ENCODE peak calls at places on chromosomes 3 and 15, in eight cellular contexts. N is fibroblast of lung, H is RWPE2, U is mucosa of descending colon, Y is H7, K is ovary, F is neural progenitor cell, E is adipocyte. V is an unnamed sample.

GRCh38 chr3:71987089-71987735 is 202.3 kb upstream of the PROK2 start:
- DNase-seq in N (peak), H (no peak), E (peak), Y (no peak), K (no peak), F (no peak), U (no peak), V (no peak)

GRCh38 chr3:177352424-177352823 is 155.1 kb upstream of the TBL1XR1 start:
- DNase-seq in K (no peak), N (no peak), E (no peak), Y (no peak), F (no peak), U (no peak), H (no peak), V (no peak)

GRCh38 chr15:78676424-78677110 is 35.6 kb upstream of the CHRNB4 start:
- DNase-seq in F (no peak), U (no peak), N (no peak), K (no peak), Y (peak), H (peak), E (no peak), V (no peak)

GRCh38 chr3:31064021-31064420 is 169.6 kb upstream of the GADL1 start:
- DNase-seq in F (no peak), E (peak), K (no peak), N (peak), H (no peak), Y (no peak), U (no peak), V (no peak)

GRCh38 chr3:49462222-49462621 is 7.8 kb upstream of the DAG1 start:
- DNase-seq in H (no peak), Y (peak), K (no peak), F (no peak), E (peak), N (peak), U (no peak), V (no peak)

GRCh38 chr3:98556164-98557130 is 24.7 kb downstream of the GPR15 start:
- DNase-seq in Y (no peak), F (no peak), K (no peak), H (no peak), U (no peak), N (peak), E (no peak), V (no peak)

GRCh38 chr15:45134682-45135604 is 5.1 kb downstream of the DUOX1 start:
- DNase-seq in U (peak), Y (peak), E (no peak), H (peak), K (no peak), F (peak), N (no peak), V (no peak)

GRCh38 chr3:14440531-14441239 is 38.3 kb downstream of the SLC6A6 start:
- DNase-seq in H (no peak), K (no peak), U (no peak), Y (peak), E (peak), F (peak), N (peak), V (no peak)

GRCh38 chr3:45055032-45055410 is 28.9 kb downstream of the CLEC3B start:
- DNase-seq in U (no peak), F (no peak), K (no peak), N (peak), E (peak), Y (no peak), H (no peak), V (no peak)

GRCh38 chr15:31390029-31390428 is 63.4 kb downstream of the KLF13 start:
- DNase-seq in F (no peak), Y (peak), H (no peak), K (no peak), E (no peak), N (no peak), U (no peak), V (no peak)

GRCh38 chr15:44738340-44738984 is 2.1 kb downstream of the TRIM69 start:
- DNase-seq in H (no peak), U (no peak), F (peak), Y (peak), K (no peak), N (peak), E (peak), V (no peak)

GRCh38 chr15:83565133-83565532 is 88.8 kb upstream of the ADAMTSL3 start:
- DNase-seq in E (no peak), U (no peak), F (no peak), H (no peak), Y (no peak), K (no peak), N (no peak), V (no peak)
- H3K4me3 ChIP-seq in E (no peak), U (no peak), F (no peak), H (no peak), Y (no peak), K (no peak), N (no peak), V (no peak)

DNA sequence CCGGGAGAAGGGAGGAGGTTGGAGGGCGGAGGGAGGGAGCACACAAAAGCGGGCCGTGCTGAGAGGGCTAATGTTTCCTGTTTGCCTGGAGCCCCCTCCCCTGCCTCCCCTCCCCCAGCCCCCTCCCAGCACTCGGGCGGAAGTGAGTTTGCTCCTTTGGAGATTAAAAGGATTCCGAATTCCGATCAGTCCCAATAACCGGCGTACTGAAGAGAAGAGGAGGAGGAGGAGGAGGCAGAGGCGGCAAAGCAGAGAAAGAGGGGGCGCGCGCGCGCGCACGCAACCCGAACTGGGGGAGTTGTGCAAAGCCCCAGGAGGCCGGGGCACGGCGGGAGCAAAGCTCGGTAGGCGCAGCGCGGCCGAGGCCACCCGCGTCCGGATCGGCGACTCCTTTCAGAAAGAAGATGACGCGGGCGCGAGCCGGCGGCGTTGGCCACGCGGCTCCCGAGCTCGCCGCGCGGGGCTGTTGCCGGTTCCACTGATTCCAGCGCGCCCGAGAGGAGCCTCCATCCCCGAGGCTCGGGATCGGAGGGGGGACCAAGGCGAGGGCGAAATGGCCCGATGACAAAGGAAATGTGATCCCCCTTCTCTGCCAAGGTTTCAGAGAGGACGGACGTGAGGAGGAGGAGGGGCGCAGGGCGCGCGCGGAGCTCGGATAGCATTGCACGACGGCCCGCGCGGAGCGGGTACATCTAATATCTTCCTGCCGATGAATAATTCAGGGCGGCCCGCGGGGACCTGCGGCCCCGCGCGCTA is 1.2 kb upstream of the TRIM71 start:
- DNase-seq in H (no peak), E (peak), N (peak), F (peak), U (no peak), Y (peak), K (no peak), V (no peak)
- H3K4me3 ChIP-seq in H (no peak), E (peak), N (peak), F (peak), U (no peak), Y (peak), K (no peak), V (peak)

GRCh38 chr3:32078864-32079263 is 27.6 kb upstream of the GPD1L start:
- DNase-seq in E (no peak), N (no peak), F (no peak), U (no peak), K (no peak), Y (no peak), H (no peak), V (no peak)

GRCh38 chr3:32082727-32083126 is 23.7 kb upstream of the GPD1L start:
- DNase-seq in E (no peak), F (no peak), Y (no peak), H (no peak), U (no peak), N (peak), K (no peak), V (no peak)

GRCh38 chr3:32076566-32076965 is 29.9 kb upstream of the GPD1L start:
- DNase-seq in F (no peak), H (no peak), Y (no peak), K (no peak), E (no peak), U (no peak), N (peak), V (peak)

GRCh38 chr3:32078085-32078634 is 28.3 kb upstream of the GPD1L start:
- DNase-seq in F (no peak), K (no peak), E (no peak), Y (no peak), H (no peak), U (no peak), N (no peak), V (no peak)

DNA sequence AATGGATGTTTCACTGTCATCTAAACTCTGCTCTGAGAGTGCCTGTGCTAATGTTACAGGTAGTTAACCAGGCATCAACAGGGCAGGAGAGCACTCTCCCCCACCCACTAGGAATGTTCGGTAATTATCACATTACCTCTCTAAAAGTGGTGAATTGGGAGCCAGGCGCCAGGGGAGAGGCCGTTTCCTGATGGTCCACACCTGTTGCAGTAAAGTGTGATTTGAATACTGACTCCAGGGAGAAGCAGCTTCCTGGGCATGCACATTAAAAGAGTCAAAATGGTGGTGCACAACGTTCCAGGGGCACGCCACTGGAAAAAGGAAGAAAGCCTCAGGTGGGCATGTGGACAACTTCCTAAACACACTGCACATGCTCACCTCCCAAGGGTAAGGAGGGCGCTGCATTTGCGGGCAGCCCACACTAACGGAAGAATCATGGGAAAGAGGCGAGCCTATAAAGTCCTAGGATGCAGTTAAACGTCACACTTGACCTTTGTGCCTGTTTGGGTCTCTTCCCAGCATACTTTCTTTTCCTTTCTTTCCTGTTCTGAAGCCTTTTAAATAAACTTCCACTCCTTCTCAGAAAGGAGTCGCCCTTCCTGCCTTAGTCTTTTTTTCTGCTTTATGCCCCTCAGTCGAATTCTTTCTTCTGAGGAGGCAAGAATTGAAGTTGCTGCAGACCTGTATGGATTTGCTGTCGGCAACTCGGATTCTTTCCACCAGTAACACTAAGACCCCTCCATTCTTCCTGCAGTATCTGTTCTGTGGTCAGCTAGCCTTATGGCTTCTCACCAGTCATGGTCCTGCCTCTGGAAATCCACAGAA is 28.9 kb upstream of the GPD1L start:
- DNase-seq in H (no peak), N (no peak), F (no peak), U (peak), E (no peak), Y (no peak), K (no peak), V (no peak)
- H3K4me3 ChIP-seq in H (no peak), N (no peak), F (no peak), U (no peak), E (no peak), Y (no peak), K (no peak), V (no peak)

GRCh38 chr3:183635107-183635430 is 354 bp upstream of the KLHL24 start:
- DNase-seq in K (no peak), H (no peak), U (no peak), E (no peak), Y (no peak), N (no peak), F (no peak), V (no peak)

GRCh38 chr3:183635431-183636220 is at the start of gene KLHL24:
- DNase-seq in N (peak), F (peak), K (peak), U (peak), E (peak), H (peak), Y (peak), V (peak)

GRCh38 chr3:183637106-183637486 is 1.7 kb downstream of the KLHL24 start:
- DNase-seq in E (no peak), H (no peak), N (no peak), Y (no peak), K (no peak), U (no peak), F (no peak), V (no peak)

GRCh38 chr3:183636221-183637105 is 1.0 kb downstream of the KLHL24 start:
- DNase-seq in U (peak), F (peak), N (peak), Y (peak), E (peak), K (peak), H (peak), V (peak)

GRCh38 chr3:183638092-183638644 is 2.7 kb downstream of the KLHL24 start:
- DNase-seq in Y (no peak), H (no peak), F (no peak), K (no peak), U (no peak), N (no peak), E (peak), V (no peak)
- H3K4me3 ChIP-seq in Y (no peak), H (no peak), F (no peak), K (no peak), U (no peak), N (no peak), E (no peak), V (no peak)

DNA sequence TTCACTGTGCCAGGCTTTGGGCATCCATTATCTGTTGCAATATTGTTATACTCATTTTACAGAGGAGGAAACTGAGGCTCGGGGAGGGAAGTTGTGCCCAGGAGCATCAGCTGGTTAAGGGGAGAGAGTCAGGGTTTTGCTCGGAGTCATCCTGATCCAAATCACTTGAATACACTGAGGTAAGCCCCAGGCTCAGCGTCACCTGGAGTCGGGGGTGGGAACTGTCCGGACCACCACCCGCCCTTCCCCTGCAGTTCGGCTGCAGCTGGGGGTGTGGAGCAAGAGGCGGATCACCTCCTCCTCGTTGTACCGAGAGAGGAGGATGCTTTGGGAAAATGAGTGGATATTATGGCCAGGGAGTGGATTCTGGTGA is 646 bp downstream of the HRH1 start:
- DNase-seq in Y (peak), U (no peak), K (no peak), F (peak), H (no peak), N (peak), E (peak), V (no peak)
- H3K4me3 ChIP-seq in Y (peak), U (no peak), K (peak), F (peak), H (peak), N (peak), E (peak), V (peak)

GRCh38 chr3:120088622-120089021 is 5.6 kb downstream of the GSK3B start:
- DNase-seq in U (no peak), N (no peak), H (no peak), F (no peak), Y (no peak), E (no peak), K (no peak), V (no peak)

GRCh38 chr3:120092444-120092843 is 1.8 kb downstream of the GSK3B start:
- DNase-seq in K (no peak), E (peak), U (no peak), Y (no peak), H (no peak), N (no peak), F (no peak), V (no peak)

GRCh38 chr3:120090422-120090821 is 3.8 kb downstream of the GSK3B start:
- DNase-seq in Y (no peak), U (no peak), N (no peak), F (no peak), H (no peak), E (peak), K (no peak), V (no peak)

GRCh38 chr3:120093119-120093922 is 926 bp downstream of the GSK3B start:
- DNase-seq in K (peak), F (peak), N (peak), Y (no peak), U (no peak), E (peak), H (no peak), V (peak)

DNA sequence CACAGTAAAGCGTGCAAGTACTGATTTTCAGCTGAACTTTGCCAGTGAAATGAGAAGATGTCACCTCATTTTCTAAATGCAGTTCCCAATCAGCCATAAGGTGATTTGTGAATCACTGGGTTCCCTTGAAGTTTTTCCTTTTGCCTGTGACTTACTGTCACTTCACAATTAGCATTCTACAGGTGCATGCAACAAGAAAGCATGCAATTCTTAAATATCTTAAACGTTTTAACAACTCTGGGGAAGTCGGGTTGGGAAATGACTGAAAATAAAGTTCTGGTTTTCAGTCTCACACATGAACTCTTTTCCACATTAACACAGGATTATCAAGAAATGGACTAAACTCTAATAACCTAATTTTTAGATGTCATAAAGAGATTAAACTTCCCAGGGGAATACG is 5.2 kb downstream of the GSK3B start:
- DNase-seq in E (no peak), N (no peak), K (no peak), F (no peak), U (no peak), H (no peak), Y (no peak), V (no peak)
- H3K4me3 ChIP-seq in E (peak), N (peak), K (no peak), F (peak), U (no peak), H (peak), Y (no peak), V (no peak)

GRCh38 chr15:43516185-43516584 is 1.2 kb upstream of the MAP1A start:
- DNase-seq in H (no peak), E (peak), Y (no peak), N (peak), U (no peak), K (peak), F (no peak), V (no peak)
- H3K4me3 ChIP-seq in H (no peak), E (peak), Y (no peak), N (peak), U (no peak), K (no peak), F (peak), V (peak)

V was measured in skeletal muscle cell.